ENCODE peak calls at places on chromosomes 13 and 19, in ten cellular contexts. U, J, Q, A, I, O, C, W, N and T are unnamed samples. For H3K4me1, the result is how much of the 10 kb centered on the place peaks cover.

GRCh38 chr13:103430368-103430767 is 364.2 kb upstream of the SLC10A2 start:
- DNase-seq in U (no peak), A (no peak), O (no peak), W (no peak), J (no peak), C (no peak), N (no peak), I (no peak), Q (no peak), T (no peak)

GRCh38 chr13:22428188-22428828 is 752.5 kb upstream of the SGCG start:
- DNase-seq in U (no peak), W (no peak), J (no peak), C (no peak), N (no peak), I (peak), Q (no peak), O (peak), A (no peak), T (no peak)

GRCh38 chr19:35745328-35746086 is at the start of the genes PSENEN and U2AF1L4:
- DNase-seq in U (peak), I (peak), N (peak), J (peak), A (peak), O (peak), C (peak), Q (peak), W (peak), T (peak)

GRCh38 chr19:30449673-30450072 is 77.5 kb downstream of the ZNF536 start:
- DNase-seq in W (no peak), A (no peak), I (no peak), C (no peak), U (no peak), J (no peak), N (no peak), O (peak), Q (no peak), T (no peak)

GRCh38 chr13:113239986-113240385 is 30.6 kb downstream of the CUL4A start:
- DNase-seq in J (no peak), Q (no peak), O (no peak), N (no peak), I (no peak), U (no peak), A (no peak), W (no peak), C (no peak), T (no peak)

GRCh38 chr13:23991119-23991518 is 93.8 kb upstream of the C1QTNF9B start:
- DNase-seq in J (no peak), N (no peak), Q (no peak), O (no peak), W (no peak), I (peak), U (no peak), C (no peak), A (no peak), T (no peak)

GRCh38 chr19:51097166-51097736 is 11.0 kb downstream of the CTU1 start:
- DNase-seq in J (peak), A (peak), O (peak), U (peak), C (peak), Q (no peak), W (peak), I (peak), N (peak), T (peak)

GRCh38 chr13:21124853-21125252 is 51.5 kb downstream of the SKA3 start:
- DNase-seq in O (no peak), I (peak), Q (no peak), A (no peak), W (no peak), U (no peak), C (peak), J (no peak), N (no peak), T (no peak)

GRCh38 chr13:108948269-108948671 is 318.9 kb downstream of the MYO16 start:
- DNase-seq in C (no peak), O (no peak), Q (no peak), A (no peak), U (no peak), J (no peak), I (no peak), W (no peak), N (no peak), T (no peak)

GRCh38 chr19:55112781-55113569 is 4.5 kb downstream of the PPP1R12C start:
- DNase-seq in N (peak), U (peak), I (peak), Q (no peak), A (no peak), O (peak), W (no peak), J (peak), C (no peak), T (no peak)

GRCh38 chr13:37443538-37443937 is 155.0 kb downstream of the POSTN start:
- DNase-seq in Q (no peak), W (no peak), U (no peak), A (no peak), J (no peak), C (peak), N (no peak), O (no peak), I (no peak), T (no peak)

GRCh38 chr19:5774921-5775320 is 9.6 kb downstream of the PRR22 start:
- DNase-seq in U (no peak), A (no peak), J (no peak), I (no peak), C (peak), W (no peak), N (no peak), Q (no peak), O (no peak), T (no peak)

GRCh38 chr13:31073859-31074718 is 87.6 kb downstream of the HSPH1 start:
- DNase-seq in J (no peak), Q (no peak), A (no peak), C (peak), I (peak), O (peak), U (no peak), W (no peak), N (no peak), T (no peak)

GRCh38 chr19:41064974-41065569 is 23.2 kb upstream of the CYP2A13 start:
- DNase-seq in U (peak), Q (no peak), W (no peak), N (no peak), J (no peak), C (peak), A (no peak), O (peak), I (no peak), T (no peak)

GRCh38 chr19:7188682-7189629 is 105.3 kb downstream of the INSR start:
- DNase-seq in O (no peak), Q (no peak), A (no peak), U (no peak), N (no peak), C (no peak), J (no peak), I (no peak), W (no peak), T (no peak)

GRCh38 chr19:28508666-28509065 is 704.3 kb downstream of the UQCRFS1 start:
- DNase-seq in I (no peak), A (no peak), W (no peak), N (no peak), O (no peak), U (no peak), Q (no peak), J (no peak), C (no peak), T (no peak)

GRCh38 chr13:76621726-76622125 is 264.5 kb downstream of the KCTD12 start:
- DNase-seq in N (no peak), Q (no peak), J (no peak), W (no peak), C (no peak), U (no peak), I (no peak), A (no peak), O (no peak), T (no peak)

GRCh38 chr13:95644611-95645052 is at the start of gene DZIP1:
- DNase-seq in U (peak), W (peak), A (no peak), J (peak), Q (peak), I (peak), O (peak), N (peak), C (peak), T (peak)

GRCh38 chr19:15177269-15178116 is 23.3 kb downstream of the NOTCH3 start:
- DNase-seq in A (peak), O (peak), C (peak), W (peak), N (peak), Q (peak), J (peak), U (peak), I (peak), T (peak)

GRCh38 chr19:14116525-14116917 is 1.0 kb downstream of the PRKACA start:
- DNase-seq in N (no peak), A (no peak), J (no peak), U (no peak), O (no peak), W (no peak), I (no peak), Q (no peak), C (no peak), T (no peak)

GRCh38 chr13:111911141-111911720 is 155.7 kb upstream of the SOX1 start:
- DNase-seq in I (peak), N (no peak), W (no peak), U (peak), C (no peak), J (no peak), O (no peak), Q (no peak), A (no peak), T (peak)

GRCh38 chr13:72463561-72463960 is 263.9 kb downstream of the MZT1 start:
- DNase-seq in U (no peak), I (peak), O (no peak), C (no peak), W (no peak), N (no peak), A (no peak), Q (no peak), J (peak), T (no peak)

GRCh38 chr13:32528358-32528757 is 10.2 kb downstream of the N4BP2L2 start:
- DNase-seq in Q (no peak), W (no peak), J (no peak), N (no peak), A (no peak), O (no peak), U (no peak), I (no peak), C (peak), T (no peak)

GRCh38 chr13:113144255-113144629 is 14.2 kb upstream of the PROZ start:
- DNase-seq in W (no peak), O (no peak), N (no peak), J (no peak), A (no peak), C (no peak), Q (no peak), U (peak), I (no peak), T (no peak)

GRCh38 chr19:35038623-35039512 is 2.7 kb upstream of the HPN start:
- DNase-seq in W (peak), I (no peak), J (no peak), A (no peak), N (no peak), U (no peak), O (no peak), Q (no peak), C (no peak), T (no peak)

GRCh38 chr13:75402787-75403186 is 79.2 kb downstream of the TBC1D4 start:
- DNase-seq in U (no peak), J (peak), A (no peak), O (no peak), C (no peak), N (peak), W (peak), I (no peak), Q (no peak), T (no peak)

GRCh38 chr19:17922138-17922537 is 10.7 kb upstream of the CCDC124 start:
- DNase-seq in A (no peak), I (no peak), U (no peak), Q (no peak), O (no peak), C (no peak), J (no peak), W (no peak), N (no peak), T (no peak)

GRCh38 chr19:10259162-10259905 is 7.3 kb downstream of the MRPL4 start:
- DNase-seq in U (peak), O (peak), C (peak), Q (peak), I (peak), J (peak), W (peak), N (peak), A (peak), T (peak)

GRCh38 chr13:36736119-36736726 is 62.4 kb downstream of the SERTM1 start:
- DNase-seq in O (peak), C (peak), I (peak), U (peak), J (peak), W (no peak), A (no peak), Q (peak), N (peak), T (peak)

GRCh38 chr19:15562861-15563260 is 52.2 kb upstream of the CYP4F8 start:
- DNase-seq in N (no peak), O (no peak), A (no peak), U (peak), W (no peak), J (no peak), I (no peak), C (peak), Q (no peak), T (no peak)

GRCh38 chr19:46579286-46579944 is 21.7 kb upstream of the CALM3 start:
- DNase-seq in O (peak), N (no peak), J (no peak), C (no peak), I (no peak), Q (no peak), A (peak), U (peak), W (no peak), T (no peak)

GRCh38 chr19:31568724-31569123 is 219.5 kb upstream of the TSHZ3 start:
- DNase-seq in U (peak), W (no peak), N (no peak), O (no peak), C (no peak), Q (no peak), I (no peak), A (no peak), J (no peak), T (no peak)

GRCh38 chr13:24627864-24628418 is 52.3 kb upstream of the ATP12A start:
- DNase-seq in J (no peak), W (no peak), A (no peak), Q (no peak), U (no peak), I (no peak), N (no peak), C (no peak), O (peak), T (no peak)

GRCh38 chr19:708154-709141 is at the start of gene PALM:
- DNase-seq in Q (no peak), N (peak), O (peak), I (peak), J (peak), W (peak), C (no peak), U (peak), A (no peak), T (no peak)

GRCh38 chr19:48516536-48516935 is 4.9 kb upstream of the LMTK3 start:
- DNase-seq in I (no peak), A (no peak), W (no peak), C (no peak), U (peak), O (no peak), N (no peak), Q (no peak), J (no peak), T (no peak)

GRCh38 chr19:1027953-1028902 is 1.8 kb downstream of the CNN2 start:
- DNase-seq in C (peak), W (peak), Q (no peak), A (peak), I (peak), O (peak), J (peak), U (peak), N (peak), T (peak)

GRCh38 chr19:38062959-38063786 is 156.2 kb downstream of the SIPA1L3 start:
- DNase-seq in C (peak), J (peak), I (no peak), W (no peak), Q (no peak), U (no peak), O (no peak), A (no peak), N (peak), T (no peak)

GRCh38 chr13:49954674-49955455 is 18.7 kb upstream of the SPRYD7 start:
- DNase-seq in U (no peak), W (no peak), I (peak), Q (no peak), O (no peak), C (peak), J (no peak), N (no peak), A (no peak), T (no peak)

GRCh38 chr19:35265126-35265995 is 3.4 kb upstream of the USF2 start:
- DNase-seq in A (no peak), Q (no peak), N (peak), I (no peak), C (no peak), U (peak), J (peak), O (no peak), W (no peak), T (no peak)

GRCh38 chr13:29503041-29503837 is 92.2 kb downstream of the SLC7A1 start:
- DNase-seq in Q (no peak), I (peak), O (peak), W (no peak), N (no peak), A (no peak), C (peak), J (no peak), U (peak), T (no peak)
- H3K4me3 ChIP-seq in Q (no peak), I (no peak), O (no peak), W (no peak), N (no peak), A (no peak), C (no peak), J (no peak), U (no peak), T (no peak)

DNA sequence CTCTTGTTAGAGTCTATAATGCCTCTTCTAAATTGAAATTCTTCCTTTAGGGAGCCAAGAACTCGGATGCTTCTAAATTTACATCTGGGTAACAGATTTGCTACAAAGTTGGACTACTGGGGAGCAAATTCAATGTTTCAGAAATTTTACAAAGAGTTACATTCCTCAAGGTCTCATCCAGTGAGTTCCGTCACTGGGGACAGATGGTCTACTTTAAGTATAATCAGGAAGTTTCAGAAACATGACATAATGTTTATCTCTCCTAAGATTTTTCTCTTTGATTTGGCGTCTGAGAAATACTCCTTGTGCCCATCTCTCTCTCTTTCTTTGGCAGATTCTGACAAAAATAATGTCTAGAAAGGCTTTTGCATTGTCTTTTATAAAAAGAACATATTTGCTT is 81.5 kb upstream of the MBNL2 start:
- DNase-seq in I (no peak), C (peak), O (no peak), U (no peak), W (no peak), J (no peak), A (no peak), N (no peak), Q (no peak), T (no peak)
- H3K27ac ChIP-seq in I (peak), C (no peak), O (no peak), U (no peak), W (no peak), J (no peak), A (no peak), N (no peak), Q (no peak), T (no peak)

DNA sequence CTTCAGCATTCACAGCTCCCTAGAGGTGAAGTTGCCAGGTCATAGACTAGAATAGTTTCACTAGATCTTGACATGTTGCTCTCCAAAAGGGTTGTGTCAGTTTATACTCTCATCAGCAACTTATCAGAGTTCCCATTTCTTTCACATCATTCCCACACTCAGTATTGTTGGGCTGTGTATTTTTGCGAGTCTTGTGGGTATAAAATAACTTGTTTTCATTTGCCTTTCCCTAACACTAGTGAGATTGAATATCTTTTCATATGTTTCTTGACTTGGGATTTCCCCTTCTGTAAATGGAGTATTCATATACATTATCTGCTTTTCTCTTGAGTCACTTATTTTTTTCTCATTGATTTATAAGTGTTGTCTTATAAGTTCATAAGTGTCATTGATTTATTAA is 55.2 kb upstream of the GPR183 start:
- DNase-seq in J (no peak), N (no peak), W (no peak), C (no peak), O (no peak), I (no peak), A (no peak), U (no peak), Q (no peak), T (no peak)
- H3K4me1 ChIP-seq in J (under half), N (under half), W (under half), C (under half), O (under half), I (under half), A (half or more), U (under half), Q (under half), T (under half)

GRCh38 chr13:68923995-68924394 is 1183.6 kb upstream of the ATXN8OS start:
- DNase-seq in O (no peak), C (no peak), J (no peak), N (no peak), I (no peak), U (no peak), A (no peak), Q (no peak), W (no peak), T (no peak)

GRCh38 chr13:68927387-68928026 is 1180.1 kb upstream of the ATXN8OS start:
- DNase-seq in Q (no peak), O (peak), U (peak), C (no peak), W (no peak), I (peak), J (peak), N (no peak), A (no peak), T (no peak)

GRCh38 chr13:68929055-68929454 is 1178.6 kb upstream of the ATXN8OS start:
- DNase-seq in J (no peak), A (no peak), N (no peak), I (no peak), Q (no peak), W (no peak), C (no peak), O (no peak), U (no peak), T (no peak)
- H3K4me3 ChIP-seq in J (no peak), A (no peak), N (no peak), I (no peak), Q (no peak), W (no peak), C (no peak), O (no peak), U (no peak), T (no peak)

GRCh38 chr19:16877581-16877980 is 11.2 kb upstream of the F2RL3 start:
- DNase-seq in W (no peak), Q (no peak), C (no peak), U (no peak), J (no peak), N (no peak), I (no peak), A (no peak), O (no peak), T (no peak)

GRCh38 chr19:16874250-16874977 is 14.4 kb upstream of the F2RL3 start:
- DNase-seq in W (no peak), I (no peak), A (no peak), J (no peak), O (no peak), N (no peak), Q (no peak), U (no peak), C (no peak), T (no peak)

GRCh38 chr19:16878181-16878965 is 10.4 kb upstream of the F2RL3 start:
- DNase-seq in C (no peak), W (no peak), J (no peak), A (no peak), I (no peak), N (no peak), O (no peak), Q (no peak), U (no peak), T (no peak)

GRCh38 chr19:16875584-16876555 is 12.9 kb upstream of the F2RL3 start:
- DNase-seq in A (no peak), O (no peak), N (no peak), Q (no peak), J (no peak), U (no peak), C (no peak), I (no peak), W (no peak), T (no peak)

GRCh38 chr19:16876904-16877361 is 11.9 kb upstream of the F2RL3 start:
- DNase-seq in J (no peak), U (no peak), I (no peak), Q (no peak), W (no peak), O (no peak), C (no peak), N (no peak), A (no peak), T (peak)
- H3K27ac ChIP-seq in J (no peak), U (no peak), I (no peak), Q (no peak), W (peak), O (no peak), C (no peak), N (no peak), A (no peak), T (peak)

GRCh38 chr13:40428354-40428753 is 238.1 kb downstream of the FOXO1 start:
- DNase-seq in N (no peak), O (no peak), I (no peak), A (no peak), U (no peak), C (no peak), Q (no peak), J (no peak), W (no peak), T (no peak)
- H3K4me1 ChIP-seq in N (under half), O (under half), I (under half), A (under half), U (under half), C (under half), Q (under half), J (under half), W (under half), T (under half)

GRCh38 chr19:2461751-2462634 is 5.2 kb upstream of the LMNB2 start:
- DNase-seq in W (peak), A (peak), U (peak), C (peak), Q (no peak), I (peak), J (peak), O (peak), N (peak), T (peak)
- H3K4me3 ChIP-seq in W (peak), A (peak), U (peak), C (peak), Q (peak), I (peak), J (peak), O (peak), N (peak), T (peak)